ENCODE peak calls at places on chromosomes 16 and 17, in four cellular contexts. F is sigmoid colon, B is fibroblast of pulmonary artery, A is GM23338. V is an unnamed sample.
A peak's percentile ranks its signal among the peaks of the same experiment; 100 is the strongest.

GRCh38 chr17:10683853-10684252 is 13.5 kb downstream of the SCO1 start:
- DNase-seq in F (no peak), B (peak; percentile 59), A (peak; percentile 54), V (no peak)

GRCh38 chr16:57591870-57592485 is 36.5 kb upstream of the ADGRG1 start:
- DNase-seq in F (no peak), B (no peak), A (no peak), V (no peak)

GRCh38 chr16:19844945-19845641 is 39.6 kb downstream of the GPRC5B start:
- DNase-seq in F (no peak), B (peak; percentile 77), A (no peak), V (peak; percentile 59)

GRCh38 chr16:58499615-58500328 is at the start of gene NDRG4:
- DNase-seq in F (peak; percentile 75), B (peak; percentile 91), A (peak; percentile 95), V (peak; percentile 72)

GRCh38 chr16:21611546-21612384 is 12.4 kb downstream of the METTL9 start:
- DNase-seq in F (no peak), B (peak; percentile 25), A (no peak), V (no peak)

GRCh38 chr16:89216315-89217137 is 977 bp upstream of the ZNF778 start:
- DNase-seq in F (peak; percentile 87), B (peak; percentile 79), A (peak; percentile 89), V (peak; percentile 64)

GRCh38 chr16:4913774-4914525 is 23.0 kb downstream of the PPL start:
- DNase-seq in F (no peak), B (no peak), A (no peak), V (no peak)

GRCh38 chr16:23823475-23824407 is 12.0 kb upstream of the PRKCB start:
- DNase-seq in F (no peak), B (no peak), A (no peak), V (no peak)

GRCh38 chr17:13931111-13931526 is 138.2 kb upstream of the COX10 start:
- DNase-seq in F (peak; percentile 70), B (peak; percentile 23), A (no peak), V (peak; percentile 73)

GRCh38 chr17:17448076-17448475 is 28.7 kb upstream of the MED9 start:
- DNase-seq in F (no peak), B (no peak), A (no peak), V (no peak)

GRCh38 chr17:50304781-50305404 is 30.6 kb downstream of the TMEM92 start:
- DNase-seq in F (no peak), B (peak; percentile 47), A (no peak), V (no peak)

GRCh38 chr17:47316316-47316715 is 7.4 kb upstream of the EFCAB13 start:
- DNase-seq in F (no peak), B (peak; percentile 54), A (no peak), V (peak; percentile 26)

GRCh38 chr16:75457485-75458021 is 6.9 kb downstream of the TMEM170A start:
- DNase-seq in F (no peak), B (no peak), A (no peak), V (no peak)

GRCh38 chr16:50549561-50549915 is 1.3 kb downstream of the NKD1 start:
- DNase-seq in F (no peak), B (no peak), A (no peak), V (no peak)

GRCh38 chr16:67977005-67977404 is 3.3 kb downstream of the DPEP3 start:
- DNase-seq in F (no peak), B (no peak), A (no peak), V (no peak)

GRCh38 chr16:53945996-53946395 is 242.0 kb downstream of the FTO start:
- DNase-seq in F (no peak), B (peak; percentile 79), A (peak; percentile 67), V (peak; percentile 55)

GRCh38 chr17:72749119-72749572 is 343.3 kb downstream of the SLC39A11 start:
- DNase-seq in F (no peak), B (no peak), A (no peak), V (no peak)

GRCh38 chr16:82031116-82032084 is 3.7 kb upstream of the HSD17B2 start:
- DNase-seq in F (no peak), B (peak; percentile 79), A (peak; percentile 75), V (peak; percentile 81)

GRCh38 chr17:27224526-27225315 is 69.2 kb upstream of the WSB1 start:
- DNase-seq in F (no peak), B (no peak), A (no peak), V (no peak)

GRCh38 chr17:67139289-67139688 is 94.9 kb downstream of the CACNG1 start:
- DNase-seq in F (no peak), B (no peak), A (no peak), V (no peak)

GRCh38 chr16:14097182-14097951 is 26.2 kb downstream of the MRTFB start:
- DNase-seq in F (no peak), B (no peak), A (no peak), V (no peak)

GRCh38 chr16:66881014-66881417 is 701 bp downstream of the PDP2 start:
- DNase-seq in F (no peak), B (no peak), A (peak; percentile 31), V (no peak)

GRCh38 chr17:65674246-65675045 is 113.0 kb upstream of the AXIN2 start:
- DNase-seq in F (no peak), B (peak; percentile 58), A (no peak), V (peak; percentile 3)

GRCh38 chr17:65797809-65798208 is 236.4 kb upstream of the AXIN2 start:
- DNase-seq in F (no peak), B (no peak), A (peak; percentile 86), V (no peak)

GRCh38 chr16:7792346-7792745 is 459.7 kb downstream of the RBFOX1 start:
- DNase-seq in F (no peak), B (no peak), A (no peak), V (no peak)

GRCh38 chr17:45715787-45716186 is 68.3 kb upstream of the CRHR1 start:
- DNase-seq in F (no peak), B (no peak), A (no peak), V (no peak)

GRCh38 chr17:81710514-81711308 is 1.4 kb upstream of the SLC25A10 start:
- DNase-seq in F (no peak), B (peak; percentile 29), A (no peak), V (no peak)

GRCh38 chr16:25523183-25523582 is 168.6 kb upstream of the HS3ST4 start:
- DNase-seq in F (no peak), B (no peak), A (peak; percentile 10), V (no peak)
- H3K4me3 ChIP-seq in F (no peak overlapping the region), B (no peak overlapping the region), A (no peak overlapping the region), V (no peak overlapping the region)

DNA sequence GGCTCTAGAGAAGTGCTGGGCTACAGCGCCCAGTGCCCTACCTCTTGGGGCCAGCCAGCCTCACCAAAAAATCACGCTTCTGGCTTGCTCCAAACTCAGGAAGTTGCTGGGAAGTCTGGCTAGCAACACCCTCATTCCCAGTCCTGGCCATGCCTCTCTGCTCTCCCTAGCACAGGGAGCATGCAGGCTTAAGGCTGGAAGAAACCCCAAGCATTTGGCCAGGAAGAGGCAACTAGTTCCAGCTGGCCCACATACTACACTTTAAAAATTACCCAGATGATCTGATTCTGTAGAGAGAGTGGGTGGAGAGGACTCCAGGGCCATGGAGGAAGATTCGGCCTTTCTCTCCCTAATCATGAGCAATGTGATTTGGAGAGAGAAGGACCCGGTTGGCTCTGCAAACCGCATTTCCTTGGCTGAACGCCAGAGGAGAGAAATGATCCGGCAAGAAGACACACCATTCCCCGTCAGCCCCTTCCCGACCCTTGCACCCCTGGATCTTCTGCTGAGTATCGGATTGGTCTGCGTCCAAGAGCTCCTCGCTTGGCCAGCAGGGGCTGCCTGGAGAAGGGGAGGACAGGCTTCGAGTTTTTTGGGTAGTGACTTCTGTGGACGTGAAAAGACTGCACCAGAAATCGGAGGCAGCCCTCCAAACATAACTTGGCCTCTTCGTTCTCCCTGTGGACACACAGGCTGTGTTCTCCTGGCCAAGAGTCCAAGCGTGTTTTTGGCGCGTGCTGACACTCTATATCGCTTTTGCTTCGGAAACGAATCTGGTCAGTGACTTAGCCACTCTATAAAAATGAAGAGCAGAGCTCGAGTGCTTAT is 406.3 kb downstream of the WWOX start:
- DNase-seq in F (peak; percentile 86), B (no peak), A (peak; percentile 26), V (peak; percentile 12)
- TF ChIP-seq CTCF in F (peak; percentile 12), B (no peak), A (peak; percentile 37), V (peak; percentile 40)

DNA sequence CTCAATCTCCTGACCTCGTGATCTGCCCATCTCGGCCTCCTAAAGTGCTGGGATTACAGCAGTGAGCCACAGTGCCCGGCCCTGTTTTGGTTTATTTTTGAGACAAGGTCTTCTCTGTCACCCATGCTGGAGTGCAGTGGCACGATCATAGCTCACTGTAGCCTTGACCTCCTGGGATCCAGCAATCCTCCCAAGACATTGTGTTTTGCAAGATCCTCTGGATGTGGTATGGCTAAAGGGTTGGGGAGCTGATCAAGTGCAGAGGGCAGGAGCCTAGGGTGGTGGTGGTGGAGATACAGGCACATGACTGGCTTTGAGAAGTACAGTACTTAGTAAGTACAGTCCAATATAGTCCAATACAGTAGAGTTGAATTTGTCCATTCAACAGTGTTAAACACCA is 16.6 kb upstream of the TNS4 start:
- DNase-seq in F (peak; percentile 33), B (no peak), A (no peak), V (no peak)
- H3K4me3 ChIP-seq in F (no peak overlapping the region), B (no peak overlapping the region), A (no peak overlapping the region), V (no peak overlapping the region)

DNA sequence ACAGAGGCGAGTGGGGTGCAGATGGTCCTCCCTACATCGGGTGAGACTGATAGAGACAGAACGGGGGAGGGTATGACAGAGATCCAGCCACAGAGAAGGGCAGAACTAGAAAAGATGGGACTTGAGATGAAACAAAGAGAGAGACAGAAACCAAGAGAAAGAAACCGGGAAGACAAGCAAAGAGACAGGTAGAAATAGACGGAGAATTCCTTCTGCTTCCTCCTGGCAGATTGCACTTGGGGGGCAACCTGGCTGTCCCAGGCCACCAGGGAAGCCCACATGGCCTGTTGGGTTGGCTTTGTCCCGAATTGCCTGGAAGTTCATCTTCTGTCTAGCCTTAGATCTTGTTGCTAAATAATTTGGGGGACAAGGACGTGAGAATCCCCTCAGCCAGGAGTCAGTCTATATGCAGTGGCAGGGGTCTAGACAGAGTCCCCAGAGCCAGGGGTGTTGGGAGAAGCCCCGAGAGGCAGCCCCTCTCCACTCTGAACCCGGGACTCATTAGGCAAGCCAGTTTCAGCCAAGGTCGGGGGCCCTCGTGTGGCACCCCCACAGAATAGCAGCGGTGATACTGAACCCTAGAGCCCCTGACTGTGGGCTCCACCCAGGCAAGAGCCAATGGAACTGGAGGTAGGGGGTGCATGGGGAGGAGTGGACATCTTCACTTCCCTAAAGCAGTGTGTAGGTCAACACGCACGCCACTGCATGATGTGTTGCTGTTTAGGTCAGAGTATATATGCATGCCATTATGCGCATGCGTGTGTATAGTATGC is 626 bp upstream of the TSPOAP1 start:
- DNase-seq in F (no peak), B (no peak), A (peak; percentile 77), V (no peak)
- TF ChIP-seq CTCF in F (no peak), B (peak; percentile 16), A (peak; percentile 71), V (peak; percentile 39)

GRCh38 chr17:7138800-7139381 is 24.3 kb upstream of the ASGR2 start:
- DNase-seq in F (no peak), B (peak; percentile 11), A (no peak), V (no peak)

GRCh38 chr17:7137182-7137943 is 22.7 kb upstream of the ASGR2 start:
- DNase-seq in F (no peak), B (no peak), A (no peak), V (no peak)

GRCh38 chr17:7133916-7134315 is 19.3 kb upstream of the ASGR2 start:
- DNase-seq in F (no peak), B (no peak), A (peak; percentile 62), V (no peak)

GRCh38 chr17:7133424-7133823 is 18.8 kb upstream of the ASGR2 start:
- DNase-seq in F (no peak), B (no peak), A (peak; percentile 82), V (no peak)

GRCh38 chr17:7136266-7136877 is 21.8 kb upstream of the ASGR2 start:
- DNase-seq in F (peak; percentile 80), B (peak; percentile 80), A (peak; percentile 93), V (peak; percentile 47)
- H3K4me3 ChIP-seq in F (no peak overlapping the region), B (no peak overlapping the region), A (peak overlapping the region; percentile 32), V (no peak overlapping the region)

GRCh38 chr16:28879841-28880588 is 1.7 kb downstream of the ATP2A1 start:
- DNase-seq in F (peak; percentile 93), B (peak; percentile 79), A (peak; percentile 93), V (peak; percentile 35)
- TF ChIP-seq CTCF in F (no peak), B (no peak), A (no peak), V (no peak)